ENCODE peak calls at places on chromosome X, in five cellular contexts. I is GM10248, S is heart left ventricle, T is fibroblast of mammary gland, W is progenitor cell of endocrine pancreas. N is an unnamed sample.
A peak's percentile ranks its signal among the peaks of the same experiment; 100 is the strongest.

GRCh38 chrX:43853225-43853828 is 28.9 kb downstream of the MAOB start:
- DNase-seq in W (no peak), T (no peak), S (no peak), I (no peak), N (no peak)

GRCh38 chrX:19344661-19345060 is 934 bp downstream of the PDHA1 start:
- DNase-seq in T (no peak), W (no peak), I (no peak), S (no peak), N (no peak)

GRCh38 chrX:30141966-30142365 is 73.4 kb upstream of the MAGEB2 start:
- DNase-seq in T (peak; percentile 50), S (no peak), W (no peak), I (no peak), N (no peak)

GRCh38 chrX:40773809-40774208 is 38.5 kb upstream of the MED14 start:
- DNase-seq in T (peak; percentile 70), W (no peak), S (no peak), I (no peak), N (no peak)

GRCh38 chrX:9538544-9539045 is 73.7 kb downstream of the TBL1X start:
- DNase-seq in I (no peak), W (no peak), S (no peak), T (no peak), N (no peak)

GRCh38 chrX:135688137-135688536 is 25.3 kb upstream of the CT45A1 start:
- DNase-seq in I (no peak), S (no peak), W (no peak), T (no peak), N (peak; percentile 34)

GRCh38 chrX:108426262-108426661 is 12.0 kb downstream of the COL4A6 start:
- DNase-seq in S (no peak), T (no peak), I (no peak), W (no peak), N (no peak)

GRCh38 chrX:134782796-134783195 is 124.5 kb upstream of the PLAC1 start:
- DNase-seq in S (no peak), T (peak; percentile 58), I (no peak), W (no peak), N (no peak)

GRCh38 chrX:16022580-16023170 is 100.7 kb upstream of the GRPR start:
- DNase-seq in T (peak; percentile 54), I (no peak), W (no peak), S (no peak), N (no peak)

GRCh38 chrX:28010875-28011274 is 29.6 kb upstream of the DCAF8L1 start:
- DNase-seq in S (no peak), W (no peak), T (no peak), I (no peak), N (no peak)
- TF ChIP-seq CTCF in S (no peak), W (no peak), T (no peak), I (no peak), N (no peak)

GRCh38 chrX:24498975-24499374 is 33.9 kb downstream of the PDK3 start:
- DNase-seq in T (peak; percentile 22), W (no peak), S (no peak), I (no peak), N (no peak)

GRCh38 chrX:24494544-24495113 is 29.5 kb downstream of the PDK3 start:
- DNase-seq in I (no peak), S (peak; percentile 7), W (no peak), T (peak; percentile 72), N (no peak)

GRCh38 chrX:24493740-24494543 is 28.9 kb downstream of the PDK3 start:
- DNase-seq in S (no peak), T (no peak), W (no peak), I (no peak), N (no peak)

GRCh38 chrX:24495700-24496099 is 30.6 kb downstream of the PDK3 start:
- DNase-seq in W (no peak), I (no peak), T (no peak), S (no peak), N (no peak)

DNA sequence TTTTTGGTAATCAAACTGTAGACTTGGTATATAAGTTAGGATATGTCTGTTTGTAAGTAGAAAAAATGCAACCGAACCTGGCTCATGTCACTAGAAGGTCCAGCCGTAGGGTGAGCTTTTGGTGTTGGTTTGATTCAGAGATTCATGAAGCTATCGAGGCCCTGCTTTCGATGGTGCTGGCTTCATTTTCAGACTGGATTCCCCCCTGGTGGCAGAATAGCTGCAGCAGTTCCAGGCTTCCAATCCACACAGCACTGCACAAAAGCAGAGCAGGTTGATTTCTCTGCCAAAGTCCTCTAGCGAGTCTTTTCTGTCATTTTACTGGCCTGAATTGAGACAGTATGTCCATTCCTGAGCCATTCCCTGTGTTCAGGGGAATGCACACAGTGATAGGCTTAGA is 33.1 kb downstream of the PDK3 start:
- DNase-seq in I (no peak), T (peak; percentile 7), W (no peak), S (peak; percentile 9), N (peak; percentile 18)
- TF ChIP-seq CTCF in I (no peak), T (peak; percentile 18), W (peak; percentile 53), S (peak; percentile 29), N (no peak)

GRCh38 chrX:36897690-36898089 is 110.5 kb upstream of the FAM47C start:
- DNase-seq in S (no peak), T (no peak), I (no peak), W (no peak), N (no peak)

DNA sequence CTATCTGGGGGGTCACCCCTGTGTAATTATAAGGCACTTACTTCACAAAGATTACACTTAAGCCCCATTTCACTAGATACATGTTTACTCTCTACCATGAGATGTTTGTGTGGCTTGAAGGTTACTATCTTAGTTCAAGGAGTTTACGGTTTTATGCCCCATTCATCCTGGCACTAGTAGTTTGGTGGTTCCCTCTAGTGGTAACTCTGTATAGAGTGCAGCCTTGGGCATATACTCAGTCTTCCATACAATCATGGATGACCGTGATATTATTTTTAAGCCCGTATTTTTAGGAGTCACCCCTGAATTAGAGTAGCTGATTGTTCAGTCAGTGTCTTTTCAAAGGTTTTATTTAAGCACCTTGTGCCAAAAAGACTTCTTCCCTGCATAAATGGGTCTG is 109.9 kb upstream of the FAM47C start:
- DNase-seq in I (peak; percentile 5), T (peak; percentile 7), S (no peak), W (no peak), N (no peak)
- TF ChIP-seq CTCF in I (peak; percentile 17), T (peak; percentile 49), S (no peak), W (peak; percentile 66), N (peak; percentile 52)

GRCh38 chrX:104307341-104307740 is 52.6 kb upstream of the ESX1 start:
- DNase-seq in W (no peak), S (no peak), I (no peak), T (no peak), N (no peak)

GRCh38 chrX:104310657-104311056 is 55.9 kb upstream of the ESX1 start:
- DNase-seq in T (peak; percentile 8), I (no peak), W (no peak), S (no peak), N (no peak)

GRCh38 chrX:104306180-104306579 is 51.4 kb upstream of the ESX1 start:
- DNase-seq in I (no peak), S (no peak), T (no peak), W (no peak), N (no peak)

GRCh38 chrX:104309169-104309568 is 54.4 kb upstream of the ESX1 start:
- DNase-seq in S (no peak), W (no peak), T (no peak), I (no peak), N (no peak)

GRCh38 chrX:104310084-104310483 is 55.4 kb upstream of the ESX1 start:
- DNase-seq in W (no peak), I (no peak), T (peak; percentile 60), S (no peak), N (no peak)
- TF ChIP-seq CTCF in W (peak; percentile 13), I (no peak), T (peak; percentile 54), S (no peak), N (no peak)

GRCh38 chrX:148599404-148599803 is 99.0 kb downstream of the AFF2 start:
- DNase-seq in I (no peak), T (no peak), S (no peak), W (no peak), N (no peak)

GRCh38 chrX:148600581-148600980 is 100.2 kb downstream of the AFF2 start:
- DNase-seq in W (no peak), S (no peak), I (no peak), T (no peak), N (no peak)

GRCh38 chrX:148600131-148600530 is 99.7 kb downstream of the AFF2 start:
- DNase-seq in S (no peak), W (no peak), I (no peak), T (no peak), N (no peak)

GRCh38 chrX:148601034-148601433 is 100.6 kb downstream of the AFF2 start:
- DNase-seq in W (no peak), T (peak; percentile 6), I (no peak), S (no peak), N (no peak)
- TF ChIP-seq CTCF in W (no peak), T (no peak), I (no peak), S (no peak), N (no peak)

DNA sequence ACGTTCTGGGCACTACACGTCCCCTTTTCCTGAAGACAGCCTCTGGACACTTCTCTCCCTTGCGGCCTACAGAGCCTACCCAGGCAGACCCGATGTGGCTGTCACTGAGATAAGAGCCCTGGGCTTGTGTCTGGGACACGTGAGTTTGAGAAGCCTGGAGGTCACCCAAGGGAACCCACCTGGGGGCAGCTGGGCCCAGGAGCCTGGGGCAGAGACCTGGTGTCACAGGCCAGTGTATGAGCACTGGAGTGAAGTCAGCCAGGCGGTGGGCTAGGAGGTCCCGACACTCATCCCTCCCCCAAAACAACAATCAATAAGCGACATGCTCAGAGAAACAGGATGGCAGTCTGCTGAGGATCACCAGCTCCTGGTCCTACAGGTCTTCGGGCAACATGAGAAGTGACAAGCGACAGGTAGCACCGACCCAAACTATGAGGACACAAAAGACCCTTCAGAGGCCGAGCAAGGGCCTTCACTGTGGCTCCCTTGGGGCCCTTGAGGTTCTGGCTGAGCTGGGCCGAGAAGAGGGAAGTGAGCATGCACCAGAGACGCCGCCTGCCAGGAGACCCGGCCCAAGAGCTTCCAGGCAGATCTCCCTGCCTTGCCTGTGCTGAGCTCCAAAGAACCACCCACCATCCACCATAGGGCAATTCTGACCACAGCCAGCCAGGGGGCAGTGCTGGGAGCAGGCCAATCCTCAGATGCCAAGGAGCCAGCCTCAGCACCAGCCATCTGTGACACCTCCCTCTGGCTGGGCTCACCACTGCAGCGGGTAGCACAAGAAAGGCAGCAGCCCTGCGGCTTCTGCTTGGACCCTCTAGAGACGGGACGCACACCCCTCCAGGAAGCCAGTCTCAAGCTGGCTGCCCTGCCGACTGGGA is 11.0 kb upstream of the DUSP9 start:
- DNase-seq in T (peak; percentile 4), W (no peak), S (no peak), I (peak; percentile 26), N (peak; percentile 34)
- TF ChIP-seq CTCF in T (peak; percentile 25), W (peak; percentile 47), S (no peak), I (peak; percentile 28), N (no peak)

DNA sequence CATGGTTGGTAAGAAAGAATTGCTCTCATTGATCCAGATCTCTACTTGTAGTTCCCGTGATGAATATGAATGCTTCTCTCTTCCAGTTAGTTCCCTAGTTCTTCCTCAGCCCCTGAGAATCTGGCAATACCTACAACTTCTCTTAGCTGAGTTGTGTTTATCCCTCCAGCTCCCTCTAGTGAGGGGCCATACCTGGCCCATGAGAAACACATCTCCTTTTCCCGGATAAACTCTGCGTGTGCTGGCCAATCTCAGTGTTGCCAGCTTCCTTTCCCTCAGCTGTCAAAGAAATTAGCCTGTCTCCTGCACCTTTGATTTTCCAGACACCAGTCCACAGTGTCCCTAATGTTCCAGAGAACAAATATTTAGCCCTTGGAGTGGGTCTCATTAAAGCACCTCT is 5.7 kb downstream of the CBLL2 start:
- DNase-seq in T (peak; percentile 23), I (no peak), W (no peak), S (no peak), N (no peak)
- TF ChIP-seq CTCF in T (no peak), I (no peak), W (peak; percentile 32), S (no peak), N (no peak)